ENCODE peak calls at places on chromosome 13, in ten cellular contexts. M is heart right ventricle, F is lower lobe of right lung, E is GM12878, Z is endodermal cell, I is psoas muscle, R is breast epithelium, X is A549, P is esophagus muscularis mucosa, V is dorsolateral prefrontal cortex. G is an unnamed sample.

GRCh38 chr13:72304121-72304745 is 423.2 kb downstream of the MZT1 start:
- DNase-seq in M (no peak), F (no peak), E (no peak), Z (no peak), I (no peak), R (no peak), X (no peak), P (no peak), V (no peak), G (no peak)

GRCh38 chr13:78185700-78186099 is 267.1 kb upstream of the EDNRB start:
- DNase-seq in M (no peak), F (no peak), E (no peak), Z (no peak), I (no peak), R (no peak), X (no peak), P (no peak), V (no peak), G (no peak)

GRCh38 chr13:82747331-82747730 is 1134.9 kb downstream of the SLITRK1 start:
- DNase-seq in M (no peak), F (no peak), E (no peak), Z (no peak), I (no peak), R (no peak), X (no peak), P (no peak), V (no peak), G (no peak)

GRCh38 chr13:34413538-34414210 is 528.4 kb upstream of the NBEA start:
- DNase-seq in M (no peak), F (no peak), E (no peak), Z (no peak), I (no peak), R (no peak), X (no peak), P (no peak), V (no peak), G (no peak)

GRCh38 chr13:87859261-87859660 is 188.1 kb downstream of the SLITRK5 start:
- DNase-seq in M (no peak), F (no peak), E (no peak), Z (no peak), I (no peak), R (no peak), X (no peak), P (no peak), V (no peak), G (no peak)

GRCh38 chr13:50747939-50748338 is 95.6 kb downstream of the DLEU7 start:
- DNase-seq in M (no peak), F (no peak), E (no peak), Z (no peak), I (no peak), R (no peak), X (no peak), P (no peak), V (no peak), G (no peak)

GRCh38 chr13:67408823-67409222 is 178.7 kb upstream of the PCDH9 start:
- DNase-seq in M (no peak), F (peak), E (no peak), Z (peak), I (no peak), R (no peak), X (no peak), P (no peak), V (no peak), G (no peak)

GRCh38 chr13:27573265-27573664 is 47.1 kb downstream of the LNX2 start:
- DNase-seq in M (no peak), F (no peak), E (no peak), Z (no peak), I (no peak), R (no peak), X (peak), P (no peak), V (no peak), G (no peak)

GRCh38 chr13:96994030-96994848 is at the start of gene OXGR1:
- DNase-seq in M (no peak), F (peak), E (no peak), Z (peak), I (peak), R (no peak), X (no peak), P (no peak), V (no peak), G (no peak)

GRCh38 chr13:29465741-29466293 is 129.7 kb downstream of the SLC7A1 start:
- DNase-seq in M (peak), F (no peak), E (no peak), Z (no peak), I (no peak), R (peak), X (no peak), P (no peak), V (no peak), G (peak)

GRCh38 chr13:71242191-71242590 is 624.8 kb downstream of the DACH1 start:
- DNase-seq in M (no peak), F (peak), E (no peak), Z (no peak), I (no peak), R (no peak), X (no peak), P (no peak), V (no peak), G (no peak)

GRCh38 chr13:107866666-107867623 is 348.4 kb downstream of the LIG4 start:
- DNase-seq in M (peak), F (no peak), E (no peak), Z (peak), I (no peak), R (no peak), X (no peak), P (no peak), V (peak), G (peak)

GRCh38 chr13:62483774-62484173 is 1068.1 kb upstream of the PCDH20 start:
- DNase-seq in M (no peak), F (no peak), E (no peak), Z (no peak), I (no peak), R (no peak), X (no peak), P (no peak), V (no peak), G (no peak)

GRCh38 chr13:50599046-50599445 is 244.4 kb downstream of the DLEU7 start:
- DNase-seq in M (no peak), F (no peak), E (no peak), Z (no peak), I (no peak), R (no peak), X (no peak), P (no peak), V (no peak), G (no peak)

GRCh38 chr13:108342369-108343289 is 73.1 kb downstream of the TNFSF13B start:
- DNase-seq in M (no peak), F (no peak), E (peak), Z (no peak), I (no peak), R (no peak), X (peak), P (no peak), V (no peak), G (peak)

GRCh38 chr13:59312776-59313175 is 851.0 kb downstream of the DIAPH3 start:
- DNase-seq in M (no peak), F (no peak), E (no peak), Z (no peak), I (no peak), R (no peak), X (no peak), P (no peak), V (no peak), G (no peak)

GRCh38 chr13:32504263-32504662 is 34.3 kb downstream of the N4BP2L2 start:
- DNase-seq in M (no peak), F (no peak), E (no peak), Z (no peak), I (no peak), R (no peak), X (no peak), P (no peak), V (no peak), G (no peak)

GRCh38 chr13:100403675-100404074 is 184.9 kb downstream of the GGACT start:
- DNase-seq in M (no peak), F (no peak), E (no peak), Z (peak), I (no peak), R (no peak), X (no peak), P (no peak), V (no peak), G (no peak)

GRCh38 chr13:36880961-36881360 is 39.1 kb downstream of the SMAD9 start:
- DNase-seq in M (no peak), F (no peak), E (no peak), Z (no peak), I (no peak), R (no peak), X (no peak), P (no peak), V (no peak), G (no peak)

GRCh38 chr13:74132152-74132767 is 1.9 kb downstream of the KLF12 start:
- DNase-seq in M (no peak), F (no peak), E (no peak), Z (no peak), I (no peak), R (no peak), X (no peak), P (no peak), V (no peak), G (no peak)

GRCh38 chr13:74132768-74133656 is 1.2 kb downstream of the KLF12 start:
- DNase-seq in M (peak), F (peak), E (no peak), Z (peak), I (peak), R (no peak), X (peak), P (no peak), V (peak), G (peak)

GRCh38 chr13:74129500-74130144 is 4.6 kb downstream of the KLF12 start:
- DNase-seq in M (no peak), F (no peak), E (no peak), Z (no peak), I (no peak), R (no peak), X (no peak), P (peak), V (no peak), G (no peak)

GRCh38 chr13:74133657-74134201 is 475 bp downstream of the KLF12 start:
- DNase-seq in M (peak), F (peak), E (peak), Z (peak), I (peak), R (peak), X (peak), P (peak), V (peak), G (peak)

DNA sequence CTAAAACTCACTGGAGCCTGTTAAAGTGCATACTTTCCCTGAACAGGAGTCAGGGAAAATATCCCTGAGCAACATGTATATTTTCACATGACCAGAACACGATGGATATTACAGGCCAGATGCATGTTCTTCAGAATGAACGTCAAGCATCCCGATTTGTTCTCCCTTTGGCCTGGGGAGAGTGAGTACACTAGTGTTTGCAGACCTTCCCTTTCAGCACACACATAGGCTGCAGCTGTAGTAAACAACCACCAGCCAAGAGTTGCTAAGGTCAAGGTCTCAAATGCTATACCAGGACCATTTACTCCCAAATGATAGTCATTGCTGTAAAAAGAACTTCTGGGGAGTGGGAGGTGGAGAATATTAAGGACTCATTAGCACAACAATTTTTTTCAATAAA is 3.0 kb downstream of the KLF12 start:
- DNase-seq in M (no peak), F (no peak), E (no peak), Z (no peak), I (no peak), R (no peak), X (no peak), P (no peak), V (no peak), G (peak)
- H3K27ac ChIP-seq in M (peak), F (no peak), E (no peak), Z (no peak), I (peak), R (peak), X (no peak), P (no peak), V (no peak), G (peak)

DNA sequence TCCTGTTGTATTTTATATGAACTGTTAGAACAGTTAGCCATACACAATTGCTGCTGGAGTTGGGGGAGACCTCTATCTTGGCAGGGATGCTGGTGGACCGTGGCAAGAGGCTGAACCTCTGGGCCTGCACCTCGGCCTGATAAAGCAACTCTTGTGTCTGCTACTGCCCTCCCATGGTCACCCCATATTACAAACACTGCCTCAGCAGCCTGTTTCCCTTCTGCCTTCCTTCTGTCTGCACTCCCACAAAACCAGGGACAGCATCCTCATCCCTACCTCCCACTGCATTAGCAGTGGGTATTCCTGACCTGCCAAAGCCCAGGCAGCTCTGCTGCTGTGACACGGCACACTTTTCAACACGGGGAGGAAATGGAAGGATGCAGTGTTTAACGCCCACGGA is 456.4 kb downstream of the FGF14 start:
- DNase-seq in M (no peak), F (no peak), E (no peak), Z (peak), I (no peak), R (no peak), X (peak), P (no peak), V (peak), G (no peak)
- TF ChIP-seq CTCF in M (no peak), F (no peak), E (no peak), Z (peak), I (no peak), R (no peak), X (no peak), P (no peak), V (no peak), G (no peak)

GRCh38 chr13:111116830-111117229 is 1.7 kb downstream of the ARHGEF7 start:
- DNase-seq in M (no peak), F (no peak), E (no peak), Z (no peak), I (no peak), R (no peak), X (no peak), P (no peak), V (no peak), G (no peak)

GRCh38 chr13:111115841-111116500 is 861 bp downstream of the ARHGEF7 start:
- DNase-seq in M (peak), F (no peak), E (no peak), Z (peak), I (peak), R (no peak), X (no peak), P (peak), V (peak), G (peak)

GRCh38 chr13:111118898-111119607 is 3.9 kb downstream of the ARHGEF7 start:
- DNase-seq in M (no peak), F (no peak), E (no peak), Z (no peak), I (no peak), R (no peak), X (no peak), P (peak), V (no peak), G (no peak)

GRCh38 chr13:111117961-111118360 is 2.9 kb downstream of the ARHGEF7 start:
- DNase-seq in M (no peak), F (no peak), E (no peak), Z (no peak), I (peak), R (no peak), X (no peak), P (peak), V (no peak), G (no peak)

GRCh38 chr13:111117289-111117688 is 2.2 kb downstream of the ARHGEF7 start:
- DNase-seq in M (no peak), F (no peak), E (no peak), Z (no peak), I (no peak), R (no peak), X (no peak), P (no peak), V (no peak), G (no peak)
- H3K27ac ChIP-seq in M (no peak), F (no peak), E (no peak), Z (no peak), I (peak), R (peak), X (no peak), P (peak), V (no peak), G (peak)

GRCh38 chr13:112688560-112689497 is 1.0 kb upstream of the ATP11A start:
- DNase-seq in M (no peak), F (peak), E (no peak), Z (peak), I (no peak), R (no peak), X (no peak), P (no peak), V (peak), G (peak)
- TF ChIP-seq CTCF in M (no peak), F (no peak), E (peak), Z (peak), I (no peak), R (no peak), X (no peak), P (no peak), V (no peak), G (no peak)

GRCh38 chr13:90414691-90415596 is 932.5 kb upstream of the MIR17HG start:
- DNase-seq in M (no peak), F (no peak), E (no peak), Z (peak), I (no peak), R (no peak), X (peak), P (no peak), V (no peak), G (no peak)

GRCh38 chr13:90416938-90417337 is 930.5 kb upstream of the MIR17HG start:
- DNase-seq in M (no peak), F (no peak), E (no peak), Z (no peak), I (no peak), R (no peak), X (no peak), P (no peak), V (no peak), G (no peak)

GRCh38 chr13:90416519-90416918 is 931.0 kb upstream of the MIR17HG start:
- DNase-seq in M (no peak), F (no peak), E (no peak), Z (peak), I (no peak), R (peak), X (no peak), P (no peak), V (no peak), G (peak)

GRCh38 chr13:90413548-90413947 is 933.9 kb upstream of the MIR17HG start:
- DNase-seq in M (no peak), F (no peak), E (no peak), Z (no peak), I (no peak), R (no peak), X (no peak), P (no peak), V (no peak), G (no peak)

DNA sequence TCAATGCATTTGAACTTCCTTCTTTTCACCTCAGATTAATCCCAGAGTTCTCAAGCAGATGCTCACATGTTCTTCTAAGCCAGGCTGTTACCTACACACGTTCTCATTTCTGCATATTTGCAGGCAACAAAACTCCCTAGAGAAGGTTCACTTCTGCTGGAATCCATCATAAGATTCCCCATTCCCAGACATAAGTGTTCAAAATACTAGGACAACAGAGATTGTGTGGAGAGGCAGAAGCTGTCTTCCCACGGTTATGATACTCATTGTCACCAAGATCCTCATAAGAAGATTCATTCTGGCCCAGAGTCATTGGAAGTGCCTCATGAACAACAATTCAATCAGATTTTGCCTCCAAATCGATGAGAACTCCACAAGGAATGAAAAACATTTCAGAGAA is 931.6 kb upstream of the MIR17HG start:
- DNase-seq in M (no peak), F (no peak), E (no peak), Z (no peak), I (no peak), R (no peak), X (no peak), P (no peak), V (no peak), G (no peak)
- H3K27ac ChIP-seq in M (no peak), F (no peak), E (no peak), Z (no peak), I (no peak), R (no peak), X (no peak), P (no peak), V (no peak), G (no peak)

DNA sequence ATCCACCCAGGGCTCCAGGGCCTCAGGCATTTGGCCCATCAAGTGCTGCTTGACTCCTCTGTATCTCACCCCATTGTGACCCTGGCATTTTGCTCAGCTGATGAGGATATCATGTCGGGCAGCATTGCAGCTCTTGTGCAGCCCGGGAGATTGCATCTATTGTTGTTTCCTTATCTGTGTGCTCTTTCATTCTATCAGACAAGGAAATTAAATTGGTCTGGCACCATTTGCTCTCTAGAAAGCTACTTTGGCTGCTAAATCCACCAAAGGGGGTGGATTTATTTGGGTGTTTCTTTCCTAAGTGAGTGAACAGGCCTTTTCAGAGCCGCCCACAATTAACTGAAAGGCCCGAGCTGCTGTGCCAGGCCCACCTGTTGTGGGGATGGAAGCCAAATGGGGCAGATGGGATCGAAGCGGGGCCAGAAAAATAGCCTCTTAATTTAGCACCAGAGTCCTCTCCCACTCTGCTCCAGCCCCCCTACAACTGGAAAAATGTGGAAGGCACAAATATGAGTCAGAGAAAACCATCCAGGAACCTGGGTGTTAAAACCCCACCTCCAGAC is 99.4 kb downstream of the DNAJC15 start:
- DNase-seq in M (no peak), F (no peak), E (no peak), Z (peak), I (no peak), R (no peak), X (no peak), P (no peak), V (peak), G (no peak)
- TF ChIP-seq CTCF in M (no peak), F (no peak), E (no peak), Z (no peak), I (no peak), R (no peak), X (no peak), P (no peak), V (no peak), G (no peak)

DNA sequence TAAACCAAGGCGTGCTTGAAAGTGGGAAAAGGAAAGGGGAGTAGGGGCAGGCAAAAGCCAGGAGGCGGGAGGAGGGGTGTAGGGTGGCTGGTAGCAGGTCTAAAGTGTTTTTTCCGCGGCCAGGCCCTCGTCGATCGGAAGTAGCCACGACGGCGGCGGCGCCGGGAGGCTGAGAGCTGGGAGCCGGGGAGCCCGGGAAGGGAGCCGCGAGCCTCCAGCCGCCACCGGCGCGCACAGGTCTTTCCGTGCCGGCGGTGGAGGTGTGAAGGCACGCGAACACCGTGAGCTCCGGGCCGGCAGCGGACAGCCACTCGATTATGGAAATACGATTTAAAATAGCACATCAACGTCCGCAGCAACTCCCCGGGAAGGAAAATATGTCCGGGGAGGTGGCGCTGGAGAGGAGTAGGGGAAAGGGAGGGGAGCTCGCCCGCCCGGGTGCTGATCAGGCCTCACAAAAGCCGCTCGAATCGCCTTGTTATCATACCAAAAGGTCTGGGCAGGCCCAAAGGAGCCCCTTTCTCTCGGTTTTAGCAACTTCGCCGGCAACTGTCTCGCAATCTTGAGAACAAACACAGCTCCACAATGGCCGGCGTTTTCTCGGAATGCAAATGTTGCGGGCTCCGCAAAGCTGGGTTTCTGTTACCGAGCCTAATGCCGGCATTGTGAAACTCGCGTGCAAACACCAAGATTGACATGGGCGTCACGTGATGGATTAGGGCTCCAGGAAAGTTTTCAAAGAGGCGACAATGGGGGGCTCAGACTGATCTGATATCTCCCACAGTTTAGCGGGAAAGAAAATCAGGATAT is 2.9 kb upstream of the PCDH8 start:
- DNase-seq in M (peak), F (peak), E (peak), Z (peak), I (no peak), R (no peak), X (no peak), P (no peak), V (no peak), G (peak)
- H3K27ac ChIP-seq in M (no peak), F (peak), E (peak), Z (peak), I (no peak), R (peak), X (no peak), P (peak), V (peak), G (peak)